ENCODE peak calls at places on chromosomes 13 and 19, in ten cellular contexts. One of them, this sample, is unnamed.

GRCh38 chr19:47352095-47352494 is 3.0 kb downstream of the DHX34 start:
- DNase-seq in dermis blood vessel endothelial cell: no peak
- DNase-seq in amygdala: no peak
- DNase-seq in iris pigment epithelial cell: no peak
- DNase-seq in KG1: no peak
- DNase-seq in C1 segment of cervical spinal cord: no peak
- DNase-seq in GM03348: no peak
- DNase-seq in HTR-8/SVneo: no peak
- DNase-seq in AG09319: no peak
- DNase-seq in COR-L47: no peak
- DNase-seq in this sample: no peak

GRCh38 chr13:50697746-50698526 is 145.6 kb downstream of the DLEU7 start:
- DNase-seq in AG09319: no peak
- DNase-seq in iris pigment epithelial cell: no peak
- DNase-seq in KG1: no peak
- DNase-seq in HTR-8/SVneo: no peak
- DNase-seq in GM03348: no peak
- DNase-seq in C1 segment of cervical spinal cord: no peak
- DNase-seq in COR-L47: peak
- DNase-seq in amygdala: no peak
- DNase-seq in dermis blood vessel endothelial cell: peak
- DNase-seq in this sample: no peak

GRCh38 chr13:109205315-109205714 is 575.9 kb downstream of the MYO16 start:
- DNase-seq in iris pigment epithelial cell: no peak
- DNase-seq in HTR-8/SVneo: no peak
- DNase-seq in KG1: no peak
- DNase-seq in COR-L47: no peak
- DNase-seq in dermis blood vessel endothelial cell: no peak
- DNase-seq in amygdala: no peak
- DNase-seq in AG09319: no peak
- DNase-seq in GM03348: no peak
- DNase-seq in C1 segment of cervical spinal cord: no peak
- DNase-seq in this sample: no peak

GRCh38 chr19:16398530-16399241 is 73.1 kb downstream of the EPS15L1 start:
- DNase-seq in C1 segment of cervical spinal cord: no peak
- DNase-seq in COR-L47: peak
- DNase-seq in HTR-8/SVneo: no peak
- DNase-seq in dermis blood vessel endothelial cell: peak
- DNase-seq in GM03348: no peak
- DNase-seq in AG09319: no peak
- DNase-seq in amygdala: no peak
- DNase-seq in KG1: no peak
- DNase-seq in iris pigment epithelial cell: peak
- DNase-seq in this sample: no peak

GRCh38 chr19:16447015-16447384 is 24.8 kb downstream of the EPS15L1 start:
- DNase-seq in HTR-8/SVneo: no peak
- DNase-seq in AG09319: peak
- DNase-seq in GM03348: peak
- DNase-seq in amygdala: no peak
- DNase-seq in KG1: no peak
- DNase-seq in C1 segment of cervical spinal cord: peak
- DNase-seq in iris pigment epithelial cell: peak
- DNase-seq in dermis blood vessel endothelial cell: no peak
- DNase-seq in COR-L47: no peak
- DNase-seq in this sample: peak

GRCh38 chr13:74554581-74555290 is 420.5 kb upstream of the KLF12 start:
- DNase-seq in AG09319: no peak
- DNase-seq in HTR-8/SVneo: no peak
- DNase-seq in C1 segment of cervical spinal cord: no peak
- DNase-seq in KG1: no peak
- DNase-seq in iris pigment epithelial cell: no peak
- DNase-seq in amygdala: no peak
- DNase-seq in COR-L47: no peak
- DNase-seq in GM03348: no peak
- DNase-seq in dermis blood vessel endothelial cell: no peak
- DNase-seq in this sample: no peak

GRCh38 chr13:107192289-107192688 is 624.4 kb upstream of the ARGLU1 start:
- DNase-seq in HTR-8/SVneo: no peak
- DNase-seq in C1 segment of cervical spinal cord: no peak
- DNase-seq in KG1: no peak
- DNase-seq in AG09319: no peak
- DNase-seq in GM03348: no peak
- DNase-seq in iris pigment epithelial cell: peak
- DNase-seq in COR-L47: peak
- DNase-seq in amygdala: no peak
- DNase-seq in dermis blood vessel endothelial cell: no peak
- DNase-seq in this sample: no peak

GRCh38 chr19:43524922-43525835 is 1.8 kb downstream of the ETHE1 start:
- DNase-seq in dermis blood vessel endothelial cell: peak
- DNase-seq in HTR-8/SVneo: peak
- DNase-seq in iris pigment epithelial cell: peak
- DNase-seq in amygdala: no peak
- DNase-seq in COR-L47: no peak
- DNase-seq in KG1: peak
- DNase-seq in GM03348: peak
- DNase-seq in AG09319: no peak
- DNase-seq in C1 segment of cervical spinal cord: peak
- DNase-seq in this sample: peak

GRCh38 chr19:16400911-16401675 is 70.7 kb downstream of the EPS15L1 start:
- DNase-seq in KG1: no peak
- DNase-seq in C1 segment of cervical spinal cord: peak
- DNase-seq in AG09319: no peak
- DNase-seq in dermis blood vessel endothelial cell: no peak
- DNase-seq in iris pigment epithelial cell: no peak
- DNase-seq in GM03348: peak
- DNase-seq in COR-L47: no peak
- DNase-seq in amygdala: peak
- DNase-seq in HTR-8/SVneo: no peak
- DNase-seq in this sample: no peak

GRCh38 chr13:112343591-112343990 is 32.6 kb upstream of the SPACA7 start:
- DNase-seq in AG09319: no peak
- DNase-seq in C1 segment of cervical spinal cord: no peak
- DNase-seq in HTR-8/SVneo: no peak
- DNase-seq in dermis blood vessel endothelial cell: no peak
- DNase-seq in amygdala: no peak
- DNase-seq in COR-L47: no peak
- DNase-seq in iris pigment epithelial cell: no peak
- DNase-seq in KG1: no peak
- DNase-seq in GM03348: no peak
- DNase-seq in this sample: no peak

GRCh38 chr13:44011036-44011435 is 131.3 kb downstream of the LACC1 start:
- DNase-seq in HTR-8/SVneo: no peak
- DNase-seq in KG1: no peak
- DNase-seq in C1 segment of cervical spinal cord: no peak
- DNase-seq in iris pigment epithelial cell: peak
- DNase-seq in dermis blood vessel endothelial cell: no peak
- DNase-seq in amygdala: no peak
- DNase-seq in COR-L47: no peak
- DNase-seq in GM03348: no peak
- DNase-seq in AG09319: no peak
- DNase-seq in this sample: no peak

GRCh38 chr13:101258071-101258470 is 158.2 kb downstream of the NALCN start:
- DNase-seq in COR-L47: peak
- DNase-seq in dermis blood vessel endothelial cell: peak
- DNase-seq in C1 segment of cervical spinal cord: no peak
- DNase-seq in HTR-8/SVneo: peak
- DNase-seq in AG09319: peak
- DNase-seq in amygdala: no peak
- DNase-seq in iris pigment epithelial cell: peak
- DNase-seq in GM03348: peak
- DNase-seq in KG1: peak
- DNase-seq in this sample: peak

GRCh38 chr19:4090351-4091220 is 23.9 kb upstream of the ZBTB7A start:
- DNase-seq in HTR-8/SVneo: no peak
- DNase-seq in iris pigment epithelial cell: no peak
- DNase-seq in GM03348: no peak
- DNase-seq in AG09319: no peak
- DNase-seq in C1 segment of cervical spinal cord: no peak
- DNase-seq in COR-L47: no peak
- DNase-seq in KG1: no peak
- DNase-seq in amygdala: no peak
- DNase-seq in dermis blood vessel endothelial cell: no peak
- DNase-seq in this sample: peak

GRCh38 chr19:54606230-54606629 is 12.8 kb downstream of the LILRA1 start:
- DNase-seq in GM03348: no peak
- DNase-seq in HTR-8/SVneo: no peak
- DNase-seq in amygdala: no peak
- DNase-seq in dermis blood vessel endothelial cell: no peak
- DNase-seq in COR-L47: no peak
- DNase-seq in C1 segment of cervical spinal cord: no peak
- DNase-seq in AG09319: no peak
- DNase-seq in KG1: no peak
- DNase-seq in iris pigment epithelial cell: no peak
- DNase-seq in this sample: no peak